ENCODE peak calls at places on chromosome 1, in ten cellular contexts. I is T-helper 9 cell; H is renal cortical epithelial cell; Q is OCI-LY7; Z is D341Med; U is stimulated activated CD8-positive, alpha-beta memory T cell treated with anti-CD3 and anti-CD28 coated beads, Interleukin-15, amount 100 ng/mL, for 24 hours; C is iris pigment epithelial cell; W is activated CD8-positive, alpha-beta memory T cell treated with anti-CD3 and anti-CD28 coated beads for 4 hours; L is NCI-H1694; E is stimulated activated CD4-positive, alpha-beta T cell treated with anti-CD3 and anti-CD28 coated beads, Interleukin-15, amount 100 ng/mL, for 24 hours. J is an unnamed sample.

GRCh38 chr1:54402896-54403295 is 3.3 kb downstream of the SSBP3 start:
- DNase-seq in H (peak), I (no peak), Z (no peak), W (no peak), C (no peak), L (no peak), Q (no peak), E (no peak), U (no peak), J (no peak)

GRCh38 chr1:38559180-38559874 is 300.2 kb downstream of the RRAGC start:
- DNase-seq in U (peak), E (peak), I (peak), Q (peak), W (peak), C (peak), L (no peak), Z (no peak), H (peak), J (no peak)

GRCh38 chr1:30754684-30755171 is 2.8 kb downstream of the LAPTM5 start:
- DNase-seq in Z (no peak), I (no peak), U (no peak), C (no peak), H (no peak), L (no peak), W (no peak), Q (peak), E (peak), J (no peak)

GRCh38 chr1:204637985-204638356 is 47.6 kb downstream of the LRRN2 start:
- DNase-seq in E (no peak), Q (no peak), W (no peak), L (no peak), H (no peak), C (peak), U (no peak), I (no peak), Z (peak), J (no peak)

GRCh38 chr1:117564227-117565082 is 41.4 kb upstream of the TENT5C start:
- DNase-seq in E (no peak), W (no peak), I (no peak), Z (peak), L (no peak), H (no peak), Q (no peak), C (no peak), U (no peak), J (no peak)

GRCh38 chr1:204493145-204493881 is 1.3 kb downstream of the PIK3C2B start:
- DNase-seq in Z (no peak), W (no peak), Q (peak), U (no peak), H (peak), I (peak), L (no peak), E (peak), C (peak), J (no peak)

GRCh38 chr1:60596791-60597748 is 485.3 kb upstream of the NFIA start:
- DNase-seq in L (no peak), E (no peak), Q (no peak), Z (no peak), C (peak), W (no peak), I (no peak), H (peak), U (no peak), J (no peak)

GRCh38 chr1:228530951-228531731 is 44.0 kb downstream of the RNF187 start:
- DNase-seq in E (no peak), L (no peak), W (no peak), H (no peak), U (no peak), Z (no peak), C (no peak), I (no peak), Q (no peak), J (no peak)

GRCh38 chr1:233972951-233973635 is 68.6 kb downstream of the SLC35F3 start:
- DNase-seq in Q (no peak), L (no peak), C (no peak), W (no peak), E (no peak), Z (no peak), H (peak), I (no peak), U (no peak), J (no peak)

GRCh38 chr1:61053712-61054608 is 28.4 kb upstream of the NFIA start:
- DNase-seq in W (no peak), I (no peak), C (no peak), Q (no peak), E (peak), H (no peak), L (no peak), Z (no peak), U (no peak), J (no peak)

GRCh38 chr1:80825067-80825466 is 975.7 kb upstream of the ADGRL2 start:
- DNase-seq in Z (no peak), I (no peak), U (no peak), W (no peak), Q (no peak), C (no peak), L (no peak), H (no peak), E (no peak), J (no peak)

GRCh38 chr1:45079533-45079932 is 67.5 kb downstream of the UROD start:
- DNase-seq in H (no peak), U (no peak), Q (no peak), C (no peak), I (no peak), E (no peak), W (no peak), Z (no peak), L (no peak), J (no peak)

GRCh38 chr1:218812360-218812759 is 361.3 kb upstream of the LYPLAL1 start:
- DNase-seq in U (no peak), Q (no peak), E (no peak), W (no peak), C (no peak), L (no peak), Z (no peak), I (no peak), H (no peak), J (no peak)

J was measured in DMS 273 treated with DMSO at 0.1 percent for 48 hours.